ENCODE peak calls at places on chromosomes 1 and 21, in eight cellular contexts. C is naive thymus-derived CD4-positive, alpha-beta T cell; R is uterus; H is stimulated activated CD4-positive, alpha-beta T cell treated with anti-CD3 and anti-CD28 coated beads, Interleukin-4, amount 100 ng/mL, for 1 hour; J is HFF-Myc; O is G401; N is posterior vena cava; D is head of caudate nucleus. V is an unnamed sample.

GRCh38 chr1:107254306-107254705 is 113.5 kb downstream of the NTNG1 start:
- DNase-seq in C (no peak), R (no peak), H (no peak), J (no peak), O (no peak), N (no peak), D (no peak), V (no peak)

GRCh38 chr1:81179239-81179638 is 621.5 kb upstream of the ADGRL2 start:
- DNase-seq in C (no peak), R (no peak), H (no peak), J (peak; percentile 61), O (no peak), N (no peak), D (no peak), V (no peak)

GRCh38 chr1:36871146-36871971 is 163.0 kb downstream of the GRIK3 start:
- DNase-seq in C (no peak), R (no peak), H (no peak), J (no peak), O (peak; percentile 92), N (peak; percentile 66), D (peak; percentile 80), V (no peak)

GRCh38 chr21:16590186-16590585 is 860.4 kb downstream of the USP25 start:
- DNase-seq in C (no peak), R (no peak), H (no peak), J (no peak), O (no peak), N (no peak), D (no peak), V (no peak)

GRCh38 chr1:54487571-54488050 is 60.4 kb upstream of the ACOT11 start:
- DNase-seq in C (no peak), R (no peak), H (no peak), J (no peak), O (peak; percentile 82), N (no peak), D (peak; percentile 51), V (peak; percentile 40)

GRCh38 chr1:200969726-200970521 is 53.6 kb downstream of the KIF21B start:
- DNase-seq in C (no peak), R (no peak), H (no peak), J (no peak), O (no peak), N (no peak), D (no peak), V (no peak)

GRCh38 chr21:44726803-44727202 is 15.4 kb upstream of the TSPEAR start:
- DNase-seq in C (no peak), R (no peak), H (no peak), J (no peak), O (no peak), N (no peak), D (no peak), V (no peak)

GRCh38 chr1:5830771-5831599 is 161.2 kb downstream of the NPHP4 start:
- DNase-seq in C (no peak), R (no peak), H (no peak), J (no peak), O (no peak), N (no peak), D (peak; percentile 21), V (no peak)

GRCh38 chr1:3611170-3612019 is at the start of gene MEGF6:
- DNase-seq in C (peak; percentile 34), R (peak; percentile 70), H (peak; percentile 70), J (no peak), O (no peak), N (no peak), D (peak; percentile 37), V (peak; percentile 74)

GRCh38 chr1:53246261-53247134 is 8.2 kb upstream of the MAGOH start:
- DNase-seq in C (no peak), R (no peak), H (no peak), J (no peak), O (no peak), N (no peak), D (no peak), V (no peak)

GRCh38 chr1:164092603-164093353 is 466.2 kb upstream of the PBX1 start:
- DNase-seq in C (no peak), R (no peak), H (no peak), J (no peak), O (no peak), N (no peak), D (no peak), V (peak; percentile 26)

GRCh38 chr1:109922326-109922725 is 11.7 kb downstream of the CSF1 start:
- DNase-seq in C (no peak), R (no peak), H (no peak), J (no peak), O (no peak), N (no peak), D (no peak), V (no peak)

GRCh38 chr21:34745557-34746255 is 76.9 kb downstream of the CLIC6 start:
- DNase-seq in C (peak; percentile 41), R (peak; percentile 50), H (peak; percentile 37), J (peak; percentile 76), O (peak; percentile 36), N (peak; percentile 93), D (peak; percentile 53), V (peak; percentile 68)

GRCh38 chr1:44401256-44402228 is 3.5 kb upstream of the RNF220 start:
- DNase-seq in C (no peak), R (no peak), H (no peak), J (no peak), O (no peak), N (no peak), D (no peak), V (no peak)

GRCh38 chr1:237181731-237182317 is 139.8 kb downstream of the RYR2 start:
- DNase-seq in C (no peak), R (no peak), H (no peak), J (no peak), O (peak; percentile 58), N (no peak), D (no peak), V (no peak)

GRCh38 chr1:109201123-109201703 is 12.5 kb upstream of the SARS1 start:
- DNase-seq in C (no peak), R (no peak), H (peak; percentile 64), J (peak; percentile 51), O (peak; percentile 35), N (no peak), D (peak; percentile 86), V (peak; percentile 59)

GRCh38 chr1:39003787-39004186 is 12.7 kb downstream of the AKIRIN1 start:
- DNase-seq in C (no peak), R (no peak), H (no peak), J (no peak), O (no peak), N (no peak), D (no peak), V (no peak)

GRCh38 chr1:112444269-112444668 is 48.3 kb downstream of the CTTNBP2NL start:
- DNase-seq in C (no peak), R (no peak), H (no peak), J (no peak), O (no peak), N (no peak), D (no peak), V (no peak)

GRCh38 chr1:232227171-232227740 is 402.7 kb downstream of the SIPA1L2 start:
- DNase-seq in C (no peak), R (no peak), H (no peak), J (no peak), O (no peak), N (no peak), D (no peak), V (no peak)

GRCh38 chr1:248686815-248687214 is 15.8 kb downstream of the OR14I1 start:
- DNase-seq in C (peak; percentile 24), R (no peak), H (no peak), J (no peak), O (no peak), N (no peak), D (no peak), V (no peak)

GRCh38 chr1:204457665-204458064 is 36.9 kb downstream of the PIK3C2B start:
- DNase-seq in C (no peak), R (no peak), H (no peak), J (no peak), O (no peak), N (peak; percentile 38), D (no peak), V (no peak)

GRCh38 chr21:25370311-25370744 is 237.0 kb downstream of the MRPL39 start:
- DNase-seq in C (no peak), R (no peak), H (no peak), J (peak; percentile 82), O (no peak), N (peak; percentile 73), D (no peak), V (no peak)

GRCh38 chr21:27275294-27275927 is 308.5 kb upstream of the ADAMTS5 start:
- DNase-seq in C (no peak), R (no peak), H (no peak), J (no peak), O (peak; percentile 37), N (no peak), D (no peak), V (no peak)

GRCh38 chr1:155844860-155845259 is 12.2 kb downstream of the GON4L start:
- DNase-seq in C (no peak), R (no peak), H (no peak), J (no peak), O (no peak), N (no peak), D (no peak), V (no peak)

GRCh38 chr1:190067592-190067991 is 410.1 kb downstream of the BRINP3 start:
- DNase-seq in C (no peak), R (no peak), H (no peak), J (no peak), O (no peak), N (no peak), D (no peak), V (no peak)

GRCh38 chr1:35406103-35406502 is 137.6 kb downstream of the ZMYM4 start:
- DNase-seq in C (no peak), R (no peak), H (no peak), J (no peak), O (no peak), N (no peak), D (no peak), V (no peak)

GRCh38 chr1:36571106-36571505 is 88.4 kb upstream of the CSF3R start:
- DNase-seq in C (no peak), R (no peak), H (no peak), J (no peak), O (no peak), N (peak; percentile 45), D (no peak), V (no peak)

GRCh38 chr1:87194856-87195255 is 133.8 kb upstream of the LMO4 start:
- DNase-seq in C (no peak), R (no peak), H (no peak), J (no peak), O (no peak), N (no peak), D (no peak), V (no peak)

GRCh38 chr1:167555971-167556714 is 2.6 kb upstream of the CREG1 start:
- DNase-seq in C (peak; percentile 67), R (peak; percentile 61), H (peak; percentile 71), J (peak; percentile 63), O (peak; percentile 84), N (peak; percentile 89), D (peak; percentile 90), V (peak; percentile 81)

GRCh38 chr1:226982451-226983177 is 42.5 kb downstream of the COQ8A start:
- DNase-seq in C (no peak), R (no peak), H (no peak), J (no peak), O (no peak), N (peak; percentile 69), D (no peak), V (no peak)

GRCh38 chr1:29829448-29830344 is 593.4 kb downstream of the PTPRU start:
- DNase-seq in C (no peak), R (no peak), H (no peak), J (no peak), O (no peak), N (peak; percentile 49), D (no peak), V (no peak)

GRCh38 chr21:33273044-33273443 is 6.9 kb downstream of the IL10RB start:
- DNase-seq in C (no peak), R (no peak), H (no peak), J (no peak), O (no peak), N (no peak), D (no peak), V (no peak)

GRCh38 chr1:44276006-44276405 is 62.7 kb downstream of the DMAP1 start:
- DNase-seq in C (no peak), R (no peak), H (no peak), J (no peak), O (no peak), N (no peak), D (no peak), V (no peak)

GRCh38 chr1:25697426-25698220 is 81.0 kb downstream of the MAN1C1 start:
- DNase-seq in C (peak; percentile 68), R (no peak), H (no peak), J (no peak), O (no peak), N (no peak), D (no peak), V (no peak)

V was measured in colonic mucosa.